ENCODE peak calls at places on chromosomes 12 and 14, in four cellular contexts. Y is erythroblast, Z is A549, T is suprapubic skin. R is an unnamed sample.

GRCh38 chr12:47649381-47649780 is 56.4 kb downstream of the RPAP3 start:
- DNase-seq in Z (no peak), T (no peak), Y (no peak), R (no peak)

GRCh38 chr12:100904270-100904669 is 109.7 kb downstream of the ANO4 start:
- DNase-seq in T (no peak), Y (no peak), Z (no peak), R (peak)

GRCh38 chr14:54175298-54175942 is 218.8 kb upstream of the BMP4 start:
- DNase-seq in Y (peak), Z (peak), T (peak), R (peak)

GRCh38 chr14:99574099-99574880 is 29.7 kb downstream of the CCDC85C start:
- DNase-seq in T (no peak), Z (peak), Y (no peak), R (peak)

GRCh38 chr12:52686756-52687487 is 6.7 kb upstream of the KRT1 start:
- DNase-seq in T (no peak), Z (no peak), Y (no peak), R (no peak)

GRCh38 chr12:89084751-89085150 is 267.6 kb downstream of the DUSP6 start:
- DNase-seq in Z (no peak), T (no peak), Y (no peak), R (peak)

GRCh38 chr14:100807496-100807895 is 18.4 kb upstream of the MEG3 start:
- DNase-seq in Z (no peak), Y (no peak), T (no peak), R (no peak)

GRCh38 chr12:62468394-62468793 is 1.8 kb downstream of the MON2 start:
- DNase-seq in T (no peak), Z (no peak), Y (no peak), R (no peak)

GRCh38 chr14:68512088-68512487 is 280.8 kb downstream of the ZFP36L1 start:
- DNase-seq in T (no peak), Y (no peak), Z (no peak), R (peak)

GRCh38 chr14:100383727-100384158 is 60.6 kb downstream of the SLC25A47 start:
- DNase-seq in Z (peak), Y (peak), T (no peak), R (peak)

GRCh38 chr14:31536201-31536960 is 24.8 kb upstream of the NUBPL start:
- DNase-seq in T (no peak), Z (no peak), Y (peak), R (no peak)

GRCh38 chr14:84340938-84341337 is 1189.0 kb upstream of the FLRT2 start:
- DNase-seq in T (no peak), Z (no peak), Y (no peak), R (peak)

GRCh38 chr12:5439333-5439732 is 7.4 kb downstream of the NTF3 start:
- DNase-seq in Z (no peak), T (no peak), Y (no peak), R (peak)

GRCh38 chr14:20606190-20606901 is 15.2 kb upstream of the RNASE12 start:
- DNase-seq in Y (peak), Z (peak), T (no peak), R (peak)

GRCh38 chr12:53193040-53193439 is 12.3 kb upstream of the CSAD start:
- DNase-seq in Z (no peak), T (peak), Y (no peak), R (no peak)

GRCh38 chr12:124804011-124804621 is 59.5 kb downstream of the SCARB1 start:
- DNase-seq in T (no peak), Z (peak), Y (peak), R (peak)

GRCh38 chr14:72610831-72611200 is 283.1 kb downstream of the DPF3 start:
- DNase-seq in Y (no peak), Z (no peak), T (peak), R (no peak)

DNA sequence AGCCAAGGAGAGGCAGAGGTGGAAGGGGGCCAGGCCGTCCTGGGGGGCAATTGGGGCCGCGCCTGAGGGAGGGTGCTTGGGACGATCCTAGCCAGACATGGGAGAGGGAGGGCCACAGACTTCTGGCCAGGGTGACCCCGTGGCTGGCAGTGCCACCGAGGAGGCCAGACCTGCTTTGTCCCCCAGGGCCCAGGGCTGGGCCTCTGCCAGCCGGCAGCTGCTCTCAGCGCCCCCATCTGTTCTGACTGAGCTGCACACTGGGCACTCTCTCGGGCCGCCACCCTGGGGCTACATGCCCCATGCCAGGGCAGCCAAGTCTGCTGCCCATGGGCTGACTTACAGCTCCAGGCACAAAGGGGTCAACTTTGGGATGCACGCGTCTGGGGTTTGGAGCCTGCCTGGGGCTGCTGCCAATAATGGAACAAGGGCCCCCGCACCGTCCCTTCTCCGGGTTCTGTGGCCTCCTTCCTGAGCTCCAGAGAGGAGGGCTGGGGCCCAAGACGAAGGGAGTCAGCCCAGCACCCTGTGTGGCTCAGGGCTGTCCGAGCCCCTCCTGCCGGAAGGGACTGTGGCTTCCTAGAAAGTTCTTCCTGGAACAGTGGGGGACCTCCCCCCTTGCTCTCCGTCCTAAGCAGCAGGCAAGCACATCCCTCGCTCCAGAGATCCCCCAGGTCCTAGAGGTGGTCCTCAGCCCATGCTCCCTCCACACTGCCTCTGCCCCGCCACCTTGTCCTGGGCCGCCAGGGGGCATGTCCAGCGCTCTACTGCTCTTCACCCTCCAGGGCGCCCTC is 1.1 kb downstream of the ADSS1 start:
- DNase-seq in T (no peak), Y (peak), Z (peak), R (no peak)
- TF ChIP-seq POLR2A in T (no peak), Y (no peak), Z (no peak), R (no peak)

GRCh38 chr12:116558280-116559079 is 701 bp upstream of the MAP1LC3B2 start:
- DNase-seq in Y (peak), T (peak), Z (no peak), R (no peak)
- TF ChIP-seq POLR2A in Y (peak), T (no peak), Z (no peak), R (no peak)

DNA sequence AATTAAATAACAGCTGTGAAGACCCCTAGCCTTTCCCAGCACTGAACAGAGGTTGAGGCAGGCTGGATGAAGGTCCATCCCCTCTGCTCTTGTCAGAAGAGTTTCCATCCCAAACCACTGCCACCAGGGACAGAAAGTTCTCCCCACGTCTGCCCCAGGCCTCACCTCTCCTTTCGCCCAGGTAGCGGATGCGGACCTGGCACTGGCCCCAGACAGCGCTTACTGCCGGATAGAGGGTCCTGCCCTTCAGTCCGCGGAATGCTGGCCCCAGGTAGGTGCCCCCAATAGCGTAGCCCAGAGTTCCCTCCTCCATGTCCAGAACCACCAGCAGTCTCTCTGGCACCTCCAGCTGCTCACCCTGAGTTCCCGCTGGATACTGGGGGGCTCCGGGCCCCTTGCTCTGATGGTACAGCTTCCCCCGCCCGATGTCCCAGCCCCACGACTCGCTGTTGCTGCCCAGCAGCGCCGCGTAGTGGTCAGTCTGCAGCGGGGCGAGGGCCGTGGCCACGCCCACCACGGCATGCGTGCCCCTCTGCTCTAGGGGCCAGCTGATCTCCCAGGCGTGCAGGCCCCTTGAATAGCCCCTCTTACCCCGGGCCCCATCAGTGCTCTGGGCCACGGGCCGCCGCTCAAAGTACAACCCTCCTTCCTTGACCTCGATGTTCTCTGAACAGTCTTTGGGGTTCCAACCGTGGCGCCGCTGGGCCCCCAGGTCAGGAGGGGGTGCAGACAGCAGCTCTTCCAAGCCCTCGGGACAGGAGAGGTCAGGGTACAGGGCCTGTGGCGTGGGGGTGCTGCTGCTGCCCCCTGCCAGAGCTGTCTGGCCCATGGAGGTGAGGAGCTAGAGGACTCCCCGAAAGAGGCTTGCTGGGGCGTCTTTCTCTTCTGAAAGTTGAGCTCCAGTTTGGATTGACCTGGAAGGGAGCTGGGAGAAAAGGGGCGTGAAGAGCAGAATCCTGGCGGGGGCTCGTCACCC is 742 bp downstream of the SPSB2 start:
- DNase-seq in T (peak), Y (peak), Z (peak), R (peak)
- TF ChIP-seq POLR2A in T (no peak), Y (no peak), Z (peak), R (no peak)

GRCh38 chr12:575129-575502 is 88.1 kb downstream of the NINJ2 start:
- DNase-seq in T (peak), Z (no peak), Y (no peak), R (no peak)

GRCh38 chr12:574475-575128 is 88.6 kb downstream of the NINJ2 start:
- DNase-seq in Y (no peak), T (peak), Z (no peak), R (no peak)

GRCh38 chr12:578743-579449 is 84.3 kb downstream of the NINJ2 start:
- DNase-seq in T (no peak), Y (peak), Z (peak), R (no peak)

GRCh38 chr12:576613-577110 is 86.6 kb downstream of the NINJ2 start:
- DNase-seq in T (peak), Z (no peak), Y (no peak), R (no peak)

DNA sequence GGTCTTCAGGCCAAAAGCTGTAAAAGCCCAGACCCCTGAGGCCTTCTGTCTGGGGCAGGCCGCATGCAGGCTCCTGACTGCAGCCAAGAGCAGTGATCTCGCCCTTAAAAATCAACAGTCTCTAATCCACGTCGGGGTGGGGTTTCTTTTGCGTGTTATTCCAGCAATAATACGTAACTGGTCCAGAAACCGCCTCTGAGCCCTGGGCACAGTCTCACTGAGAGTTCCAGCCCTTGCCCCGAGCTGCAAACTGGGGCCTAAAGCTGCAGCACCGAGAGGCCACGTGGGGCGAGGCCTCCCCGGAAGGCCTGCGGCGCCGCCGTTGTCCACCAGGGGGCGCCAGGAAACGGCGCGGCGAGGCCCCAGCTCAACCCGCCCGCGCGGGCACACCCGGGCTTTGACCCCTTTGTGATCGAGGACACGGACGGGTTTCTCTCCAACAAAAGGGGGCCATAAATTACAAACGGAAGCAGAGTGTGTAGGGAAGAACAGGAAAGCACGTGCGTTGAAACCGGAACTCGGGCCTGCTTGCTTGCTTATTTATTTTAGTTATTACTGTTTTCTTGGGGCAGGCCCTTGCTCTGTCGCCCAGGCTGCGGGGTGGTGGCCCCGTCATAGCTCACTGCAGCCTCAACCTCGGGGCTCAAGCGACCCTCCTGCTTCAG is 87.2 kb downstream of the NINJ2 start:
- DNase-seq in Z (peak), Y (peak), T (peak), R (peak)
- TF ChIP-seq POLR2A in Z (peak), Y (peak), T (no peak), R (no peak)

GRCh38 chr14:26934151-26934550 is 336.3 kb upstream of the NOVA1 start:
- DNase-seq in Y (no peak), T (no peak), Z (no peak), R (no peak)

GRCh38 chr14:26941521-26941920 is 343.7 kb upstream of the NOVA1 start:
- DNase-seq in Z (no peak), T (no peak), Y (no peak), R (no peak)

GRCh38 chr14:26935733-26936132 is 337.9 kb upstream of the NOVA1 start:
- DNase-seq in Y (no peak), T (no peak), Z (no peak), R (no peak)

GRCh38 chr14:26938054-26938453 is 340.2 kb upstream of the NOVA1 start:
- DNase-seq in T (no peak), Y (no peak), Z (no peak), R (no peak)

DNA sequence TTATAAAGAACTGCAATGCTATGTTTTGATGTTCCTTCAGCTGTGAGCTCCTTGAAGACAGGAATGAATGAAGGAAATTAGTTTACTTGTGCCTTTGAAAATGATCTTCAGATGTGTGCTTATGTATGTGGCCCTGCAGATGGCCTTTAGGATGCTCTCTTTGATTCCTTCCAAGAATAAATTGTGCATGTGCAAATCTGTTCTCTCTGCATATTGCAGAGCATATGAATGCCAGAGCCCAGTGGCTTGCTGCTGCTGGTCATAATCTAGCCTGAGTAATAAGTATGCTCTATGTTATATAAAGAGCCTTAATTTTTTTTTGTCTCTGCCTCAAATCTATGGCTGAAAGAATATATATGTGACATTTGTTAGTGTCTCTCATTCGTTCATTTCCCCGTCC is 341.9 kb upstream of the NOVA1 start:
- DNase-seq in T (no peak), Z (no peak), Y (no peak), R (no peak)
- TF ChIP-seq POLR2A in T (no peak), Z (no peak), Y (no peak), R (no peak)

DNA sequence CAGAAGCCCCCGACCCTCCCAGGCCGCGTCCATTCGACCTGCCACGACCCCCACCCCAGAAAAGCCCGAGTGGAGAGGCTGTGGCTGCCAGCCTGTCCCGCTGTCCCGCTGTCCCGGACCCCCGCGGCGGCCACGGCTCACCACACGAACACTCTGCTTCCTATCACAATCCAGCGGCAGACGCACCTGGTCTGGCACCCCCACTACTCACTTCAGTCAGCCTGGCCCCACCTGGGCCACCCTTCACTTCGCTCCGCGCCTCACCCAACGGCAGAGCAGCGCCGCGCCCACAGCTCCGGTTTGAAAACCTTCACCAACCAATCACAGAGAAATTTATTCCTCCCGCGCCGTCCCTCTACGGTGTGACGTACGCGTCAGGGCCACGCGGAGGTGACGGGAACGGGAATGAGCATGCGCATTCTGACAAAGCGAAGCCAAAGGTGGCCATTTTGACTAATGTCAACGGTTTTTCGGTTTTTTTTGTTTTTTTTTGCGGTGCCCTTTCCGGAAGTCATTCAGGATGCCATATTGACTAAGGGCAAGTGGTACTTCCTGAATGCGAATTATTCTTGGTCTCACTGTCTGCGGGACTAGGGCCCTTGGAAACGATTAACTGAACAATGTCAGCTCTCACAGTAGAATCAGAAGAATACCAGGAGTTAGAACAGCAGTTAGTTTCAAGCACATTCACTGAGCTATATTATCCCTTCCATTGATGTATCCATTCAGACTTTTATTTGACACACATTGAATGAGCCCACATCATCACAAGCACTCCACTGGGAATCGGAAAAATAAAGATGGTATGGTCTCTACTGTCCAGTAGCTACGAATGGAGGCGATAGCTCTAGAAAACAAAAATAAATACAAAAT is at the start of gene RACGAP1:
- DNase-seq in Y (peak), Z (peak), T (peak), R (peak)
- TF ChIP-seq POLR2A in Y (peak), Z (no peak), T (no peak), R (peak)

DNA sequence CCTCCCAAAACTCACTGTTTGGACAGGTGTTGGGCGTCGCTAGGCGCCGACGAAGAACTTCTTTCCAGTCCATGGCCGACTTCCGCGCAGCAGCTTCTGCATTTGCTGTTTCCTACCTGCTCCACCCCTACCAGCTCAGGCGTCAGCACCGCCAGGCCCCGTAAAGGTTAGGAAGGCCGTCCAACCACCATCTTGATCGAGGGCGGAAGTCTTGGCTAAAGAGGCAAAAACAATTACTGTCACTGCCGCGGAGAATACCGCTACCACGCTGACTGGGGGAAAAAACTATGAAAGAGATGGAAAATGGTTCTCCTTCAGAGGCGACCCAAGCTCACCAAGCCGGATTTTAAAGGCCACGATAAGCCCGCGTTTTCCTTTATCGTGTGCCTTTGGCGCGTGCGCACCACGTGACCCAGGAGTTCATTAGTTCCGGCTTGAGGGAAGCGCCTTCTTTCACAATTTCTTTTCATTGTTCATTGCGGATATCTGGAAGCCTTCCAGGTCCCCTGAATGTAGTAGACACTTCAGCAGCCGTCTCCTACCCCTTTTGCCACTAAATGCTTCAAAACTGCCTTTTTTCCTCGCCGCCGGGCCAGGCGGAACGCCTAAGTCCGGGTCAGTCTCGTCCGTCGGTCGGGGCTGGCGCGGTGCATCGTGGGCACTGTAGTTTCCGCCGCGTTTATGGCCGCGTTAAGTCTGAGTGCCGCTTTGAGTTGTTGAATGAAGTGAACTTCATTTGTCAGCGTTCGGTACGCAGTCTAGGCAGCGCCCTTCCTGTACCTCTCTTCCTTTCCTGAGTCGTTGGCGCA is at the start of the genes PPP2R3C and PRORP:
- DNase-seq in Z (peak), T (peak), Y (peak), R (peak)
- TF ChIP-seq POLR2A in Z (peak), T (no peak), Y (peak), R (peak)

DNA sequence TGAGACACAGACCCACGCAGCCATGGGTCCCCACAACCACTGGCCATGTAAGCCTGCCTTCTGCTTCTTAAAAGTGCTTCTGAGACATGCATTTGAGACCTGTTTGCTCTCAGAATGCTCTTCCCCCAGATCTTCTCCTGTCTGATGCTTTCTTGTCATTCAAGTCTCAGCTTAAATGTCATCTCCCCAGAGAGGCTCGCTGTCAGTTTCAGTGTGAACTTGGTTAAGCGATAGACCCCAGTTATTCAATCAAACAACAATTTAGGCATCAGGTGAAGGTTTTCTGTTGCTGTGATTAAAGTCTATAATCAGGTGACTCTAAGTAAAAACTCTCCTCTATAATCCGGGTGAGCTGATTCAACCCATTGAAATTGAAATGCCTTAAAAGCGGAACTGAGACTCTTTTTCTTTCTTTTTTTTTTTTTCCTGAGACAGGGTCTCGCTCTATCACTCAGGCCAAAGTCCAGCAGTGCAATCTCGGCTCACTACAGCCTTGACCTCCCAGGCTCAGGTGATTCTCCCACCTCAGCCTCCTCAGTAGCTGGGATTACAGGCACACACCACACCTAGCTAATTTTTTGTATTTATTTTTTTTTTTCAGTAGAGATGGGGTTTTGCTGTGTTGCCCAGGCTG is 123.4 kb downstream of the KSR2 start:
- DNase-seq in T (no peak), Z (no peak), Y (no peak), R (no peak)
- TF ChIP-seq POLR2A in T (no peak), Z (no peak), Y (no peak), R (no peak)

R was measured in IMR-90.